ENCODE peak calls at places on chromosomes 13 and 19, in seven cellular contexts. W is MM.1S, M is iPS DF 6.9, K is cardiac muscle cell, C is ascending aorta, X is coronary artery, T is ovary. Y is an unnamed sample.

GRCh38 chr13:20779405-20779804 is 5.6 kb upstream of the EEF1AKMT1 start:
- DNase-seq in W (no peak), M (no peak), K (no peak), C (no peak), X (no peak), T (no peak), Y (no peak)

GRCh38 chr13:73708393-73708985 is 425.7 kb downstream of the KLF12 start:
- DNase-seq in W (peak), M (no peak), K (peak), C (no peak), X (no peak), T (peak), Y (peak)

GRCh38 chr13:28117689-28118377 is 17.5 kb upstream of the FLT3 start:
- DNase-seq in W (no peak), M (no peak), K (no peak), C (no peak), X (no peak), T (peak), Y (no peak)

GRCh38 chr19:50803633-50804419 is 13.6 kb downstream of the ACP4 start:
- DNase-seq in W (peak), M (no peak), K (peak), C (no peak), X (no peak), T (no peak), Y (no peak)

GRCh38 chr13:38758278-38758677 is 71.4 kb downstream of the FREM2 start:
- DNase-seq in W (no peak), M (no peak), K (no peak), C (no peak), X (no peak), T (no peak), Y (no peak)

GRCh38 chr19:35000647-35001501 is 751 bp downstream of the GRAMD1A start:
- DNase-seq in W (peak), M (no peak), K (peak), C (no peak), X (no peak), T (no peak), Y (peak)

GRCh38 chr13:36385471-36385870 is 39.3 kb upstream of the SPART start:
- DNase-seq in W (no peak), M (no peak), K (no peak), C (no peak), X (no peak), T (no peak), Y (no peak)

GRCh38 chr19:27922970-27923369 is 1290.0 kb downstream of the UQCRFS1 start:
- DNase-seq in W (no peak), M (no peak), K (no peak), C (no peak), X (no peak), T (no peak), Y (no peak)

GRCh38 chr19:55322495-55322894 is 2.6 kb downstream of the TMEM150B start:
- DNase-seq in W (no peak), M (no peak), K (no peak), C (no peak), X (no peak), T (no peak), Y (no peak)

GRCh38 chr13:24228852-24229458 is 68.4 kb downstream of the SPATA13 start:
- DNase-seq in W (peak), M (no peak), K (peak), C (no peak), X (no peak), T (no peak), Y (peak)

GRCh38 chr13:29746167-29746677 is 104.2 kb downstream of the UBL3 start:
- DNase-seq in W (no peak), M (no peak), K (no peak), C (no peak), X (no peak), T (no peak), Y (no peak)

GRCh38 chr13:36282818-36283432 is 14.7 kb downstream of the CCDC169 start:
- DNase-seq in W (peak), M (no peak), K (peak), C (no peak), X (no peak), T (no peak), Y (no peak)

GRCh38 chr13:41017153-41017552 is 2.0 kb downstream of the ELF1 start:
- DNase-seq in W (peak), M (no peak), K (no peak), C (no peak), X (no peak), T (no peak), Y (no peak)

GRCh38 chr13:44191504-44192171 is 182.0 kb upstream of the SERP2 start:
- DNase-seq in W (no peak), M (peak), K (peak), C (peak), X (no peak), T (peak), Y (peak)

GRCh38 chr13:59263531-59263930 is 900.2 kb downstream of the DIAPH3 start:
- DNase-seq in W (no peak), M (no peak), K (no peak), C (no peak), X (no peak), T (no peak), Y (no peak)

GRCh38 chr13:36559388-36559787 is 114.4 kb upstream of the SERTM1 start:
- DNase-seq in W (no peak), M (no peak), K (no peak), C (no peak), X (no peak), T (no peak), Y (no peak)

GRCh38 chr13:50843256-50844043 is at the start of gene DLEU7:
- DNase-seq in W (no peak), M (no peak), K (peak), C (no peak), X (no peak), T (no peak), Y (no peak)

DNA sequence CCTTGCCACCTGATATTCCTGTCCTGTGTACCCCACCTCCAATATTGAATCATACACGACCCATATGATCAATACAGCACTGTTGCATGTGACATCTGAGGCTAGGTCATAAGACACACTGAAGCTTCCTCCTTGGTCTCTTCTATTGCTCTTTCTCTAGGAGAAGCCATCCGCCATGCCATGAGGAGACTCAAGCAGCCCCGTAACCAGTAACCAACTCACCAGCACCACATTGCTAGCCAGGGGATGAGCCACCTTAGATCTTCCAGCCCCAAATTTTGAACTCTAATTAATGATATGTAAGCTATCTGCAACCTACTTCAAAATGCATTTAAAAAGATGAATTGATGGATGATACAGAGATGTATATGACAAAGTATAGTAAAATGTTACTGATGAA is 28.6 kb downstream of the ZNF557 start:
- DNase-seq in W (no peak), M (no peak), K (no peak), C (no peak), X (no peak), T (no peak), Y (no peak)
- H3K4me3 ChIP-seq in W (peak), M (no peak), K (peak), C (no peak), X (no peak), T (no peak), Y (peak)

GRCh38 chr19:3402631-3403443 is 36.5 kb downstream of the NFIC start:
- DNase-seq in W (no peak), M (no peak), K (no peak), C (no peak), X (no peak), T (no peak), Y (no peak)
- H3K4me3 ChIP-seq in W (no peak), M (no peak), K (no peak), C (peak), X (peak), T (peak), Y (no peak)

GRCh38 chr19:10566408-10566657 is 523 bp upstream of the KRI1 start:
- DNase-seq in W (no peak), M (no peak), K (no peak), C (no peak), X (no peak), T (no peak), Y (no peak)

GRCh38 chr19:10568444-10568825 is 344 bp downstream of the CDKN2D start:
- DNase-seq in W (peak), M (no peak), K (no peak), C (no peak), X (peak), T (no peak), Y (no peak)

GRCh38 chr19:10565567-10566407 is at the start of gene KRI1:
- DNase-seq in W (peak), M (peak), K (peak), C (peak), X (peak), T (peak), Y (peak)

GRCh38 chr19:10567696-10568443 is 909 bp downstream of the CDKN2D start:
- DNase-seq in W (no peak), M (no peak), K (no peak), C (no peak), X (peak), T (no peak), Y (no peak)

DNA sequence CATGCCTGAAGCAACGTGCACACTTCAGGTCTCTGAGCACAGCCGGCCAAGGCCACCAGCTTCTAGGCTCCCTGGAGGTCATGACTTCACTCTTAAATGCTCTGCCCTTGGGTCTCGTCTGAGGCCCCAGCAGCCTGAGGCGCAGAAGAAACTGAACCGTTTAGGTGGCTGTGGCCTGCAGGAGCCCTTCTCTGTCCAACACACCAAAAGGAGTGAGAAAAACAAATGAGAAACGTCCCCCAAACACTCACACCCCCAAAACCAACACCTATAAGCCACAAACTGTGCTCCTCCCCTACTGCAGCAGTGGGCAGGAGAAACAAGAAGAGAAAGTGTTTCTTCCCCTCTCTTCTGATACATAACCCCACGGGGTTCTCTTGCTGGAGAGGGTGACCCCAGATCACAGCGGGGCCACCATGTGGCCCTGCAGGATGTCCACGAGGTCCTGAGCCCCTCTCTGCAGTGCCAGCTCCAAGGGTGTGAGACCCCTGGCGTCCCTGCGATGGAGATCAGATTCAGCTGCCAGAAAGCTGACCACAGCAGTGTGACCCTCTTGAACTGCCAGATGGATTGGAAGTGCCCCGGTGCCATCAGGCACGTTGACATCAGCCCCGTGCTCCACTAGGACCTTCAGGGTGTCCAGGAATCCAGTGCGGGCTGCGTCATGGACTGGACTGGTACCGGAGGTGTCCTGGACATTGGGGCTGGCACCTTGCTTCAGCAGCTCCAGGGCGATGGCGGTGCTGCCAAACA is 1.0 kb upstream of the KRI1 start:
- DNase-seq in W (peak), M (no peak), K (no peak), C (peak), X (peak), T (peak), Y (no peak)
- H3K4me3 ChIP-seq in W (peak), M (no peak), K (no peak), C (peak), X (peak), T (no peak), Y (peak)

DNA sequence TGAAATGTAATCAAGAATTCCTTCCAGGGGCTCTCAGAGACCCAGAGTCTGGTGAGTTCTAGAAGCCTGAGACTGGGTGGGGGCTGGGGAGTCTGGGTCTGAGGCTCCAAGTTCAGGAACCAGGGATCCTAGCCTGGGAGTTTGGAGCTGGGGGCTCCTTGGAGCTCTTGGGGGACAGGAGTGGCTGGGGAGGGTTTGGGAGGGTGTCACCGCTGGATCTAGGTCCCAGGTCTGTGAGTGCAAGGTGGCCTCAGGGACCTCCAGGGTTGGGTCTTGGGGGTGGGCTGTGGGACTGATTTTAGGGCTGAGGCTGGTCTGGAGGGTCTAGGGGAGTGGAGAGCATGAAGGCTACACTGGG is 1.1 kb downstream of the SYCN start:
- DNase-seq in W (no peak), M (no peak), K (no peak), C (no peak), X (no peak), T (no peak), Y (no peak)
- H3K4me3 ChIP-seq in W (no peak), M (no peak), K (no peak), C (no peak), X (no peak), T (no peak), Y (no peak)

GRCh38 chr19:52735734-52736133 is 890 bp upstream of the ZNF611 start:
- DNase-seq in W (no peak), M (peak), K (peak), C (peak), X (peak), T (peak), Y (no peak)
- H3K4me3 ChIP-seq in W (no peak), M (no peak), K (no peak), C (no peak), X (peak), T (no peak), Y (no peak)

GRCh38 chr13:49545661-49546060 is 39.7 kb downstream of the RCBTB1 start:
- DNase-seq in W (no peak), M (no peak), K (no peak), C (no peak), X (no peak), T (no peak), Y (no peak)

GRCh38 chr13:49553888-49554287 is 31.5 kb downstream of the RCBTB1 start:
- DNase-seq in W (no peak), M (no peak), K (no peak), C (no peak), X (no peak), T (no peak), Y (no peak)

GRCh38 chr13:49551245-49551644 is 34.1 kb downstream of the RCBTB1 start:
- DNase-seq in W (no peak), M (no peak), K (no peak), C (no peak), X (no peak), T (no peak), Y (no peak)

GRCh38 chr13:49546559-49546958 is 38.8 kb downstream of the RCBTB1 start:
- DNase-seq in W (no peak), M (no peak), K (no peak), C (no peak), X (no peak), T (no peak), Y (no peak)

GRCh38 chr13:49549289-49549688 is 36.1 kb downstream of the RCBTB1 start:
- DNase-seq in W (no peak), M (no peak), K (no peak), C (no peak), X (no peak), T (no peak), Y (no peak)
- H3K4me3 ChIP-seq in W (no peak), M (no peak), K (no peak), C (no peak), X (no peak), T (no peak), Y (no peak)

GRCh38 chr19:5586300-5587070 is 18.7 kb upstream of the TINCR start:
- DNase-seq in W (no peak), M (no peak), K (no peak), C (no peak), X (no peak), T (no peak), Y (peak)
- H3K4me3 ChIP-seq in W (no peak), M (no peak), K (peak), C (no peak), X (no peak), T (no peak), Y (peak)

DNA sequence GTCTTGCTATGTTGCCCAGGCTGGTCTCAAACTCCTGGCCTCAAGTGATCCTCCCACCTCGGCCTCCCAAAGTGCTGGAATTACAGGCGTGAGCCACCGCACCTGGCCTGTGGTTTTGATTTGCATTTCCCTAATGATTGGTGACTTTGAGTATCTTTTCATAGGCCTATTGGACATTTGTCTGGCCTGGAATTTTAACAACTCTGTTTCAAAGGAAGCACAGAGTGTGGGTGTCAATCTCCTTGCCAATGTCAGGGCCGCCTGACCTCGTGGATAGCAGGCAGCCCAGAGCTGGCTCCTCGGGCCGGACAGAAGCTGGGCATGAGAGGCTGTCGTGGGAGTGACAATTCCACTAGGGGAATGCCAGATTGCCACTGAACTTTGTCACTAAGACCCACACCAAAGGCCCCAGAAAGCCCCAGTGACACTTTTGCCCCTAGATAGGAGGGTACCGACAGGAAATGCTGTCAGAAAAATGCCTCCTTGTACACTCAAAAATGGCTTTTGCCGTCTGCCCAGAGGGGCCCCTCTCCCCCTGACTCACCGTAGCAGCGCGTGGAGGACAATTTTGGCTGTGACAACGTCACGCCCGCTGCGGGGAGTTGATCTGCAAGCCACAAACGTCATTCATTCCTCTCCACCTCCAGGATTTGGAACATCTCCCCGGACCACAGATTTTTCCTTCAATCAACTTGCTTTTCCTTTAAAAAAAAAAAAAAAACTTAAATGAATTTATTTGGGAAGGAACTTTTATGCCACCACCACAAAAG is 11.7 kb upstream of the ADGRE5 start:
- DNase-seq in W (no peak), M (no peak), K (peak), C (peak), X (no peak), T (no peak), Y (no peak)
- H3K4me3 ChIP-seq in W (no peak), M (no peak), K (no peak), C (no peak), X (peak), T (no peak), Y (no peak)

GRCh38 chr19:38830039-38830733 is 1.4 kb downstream of the ECH1 start:
- DNase-seq in W (no peak), M (no peak), K (no peak), C (no peak), X (no peak), T (no peak), Y (no peak)
- H3K4me3 ChIP-seq in W (no peak), M (no peak), K (no peak), C (no peak), X (peak), T (no peak), Y (no peak)

GRCh38 chr13:112842343-112842856 is 126.6 kb upstream of the MCF2L start:
- DNase-seq in W (peak), M (no peak), K (no peak), C (no peak), X (no peak), T (peak), Y (no peak)
- H3K4me3 ChIP-seq in W (no peak), M (no peak), K (no peak), C (peak), X (peak), T (peak), Y (no peak)